ENCODE peak calls at places on chromosomes 7 and 10, in four cellular contexts. N, W, F and Q are unnamed samples.
A peak's percentile ranks its signal among the peaks of the same experiment; 100 is the strongest.

GRCh38 chr7:36265720-36266119 is 112.7 kb downstream of the EEPD1 start:
- DNase-seq in N (no peak), W (no peak), F (no peak), Q (no peak)

GRCh38 chr7:25954395-25954794 is 197.6 kb upstream of the NFE2L3 start:
- DNase-seq in N (no peak), W (no peak), F (no peak), Q (peak; percentile 85)

GRCh38 chr7:155375337-155376277 is 77.9 kb downstream of the INSIG1 start:
- DNase-seq in N (no peak), F (peak; percentile 15), W (no peak), Q (peak; percentile 51)

GRCh38 chr10:16856567-16856966 is 39.3 kb upstream of the RSU1 start:
- DNase-seq in W (no peak), N (no peak), F (no peak), Q (peak; percentile 51)

GRCh38 chr7:5282464-5283316 is at the start of gene SLC29A4:
- DNase-seq in F (peak; percentile 19), W (no peak), N (peak; percentile 45), Q (no peak)

GRCh38 chr7:53611043-53611442 is 575.6 kb downstream of the POM121L12 start:
- DNase-seq in N (no peak), F (no peak), W (no peak), Q (no peak)

GRCh38 chr10:61933857-61934559 is 32.5 kb downstream of the ARID5B start:
- DNase-seq in N (no peak), F (no peak), W (peak; percentile 42), Q (no peak)

GRCh38 chr7:156021476-156021875 is 209.2 kb upstream of the SHH start:
- DNase-seq in N (no peak), W (no peak), F (no peak), Q (no peak)

GRCh38 chr10:97683556-97684357 is 3.3 kb downstream of the AVPI1 start:
- DNase-seq in F (peak; percentile 42), W (no peak), N (peak; percentile 71), Q (peak; percentile 31)

GRCh38 chr10:91050371-91051034 is 129.6 kb upstream of the ANKRD1 start:
- DNase-seq in W (no peak), F (no peak), N (no peak), Q (peak; percentile 22)

GRCh38 chr7:88191911-88192310 is 27.9 kb downstream of the SRI start:
- DNase-seq in F (no peak), W (no peak), N (no peak), Q (no peak)

GRCh38 chr10:61733358-61733940 is 70.7 kb downstream of the CABCOCO1 start:
- DNase-seq in N (peak; percentile 71), W (peak; percentile 58), F (peak; percentile 96), Q (peak; percentile 75)

GRCh38 chr10:97332586-97333350 is 1.8 kb downstream of the FRAT2 start:
- DNase-seq in W (no peak), F (peak; percentile 75), N (peak; percentile 90), Q (peak; percentile 59)

GRCh38 chr7:92177362-92177761 is 1.6 kb downstream of the LRRD1 start:
- DNase-seq in W (no peak), F (peak; percentile 39), N (peak; percentile 38), Q (no peak)

GRCh38 chr7:56062382-56062781 is 1.7 kb upstream of the SUMF2 start:
- DNase-seq in W (no peak), N (peak; percentile 75), F (peak; percentile 69), Q (no peak)

GRCh38 chr7:234712-235553 is 42.6 kb downstream of the FAM20C start:
- DNase-seq in F (peak; percentile 45), W (no peak), N (peak; percentile 64), Q (no peak)

GRCh38 chr10:68560201-68560915 is at the start of gene TET1:
- DNase-seq in W (peak; percentile 81), F (peak; percentile 68), N (peak; percentile 57), Q (peak; percentile 96)

GRCh38 chr7:17131060-17131345 is 167.4 kb upstream of the AHR start:
- DNase-seq in W (no peak), F (no peak), N (no peak), Q (no peak)

DNA sequence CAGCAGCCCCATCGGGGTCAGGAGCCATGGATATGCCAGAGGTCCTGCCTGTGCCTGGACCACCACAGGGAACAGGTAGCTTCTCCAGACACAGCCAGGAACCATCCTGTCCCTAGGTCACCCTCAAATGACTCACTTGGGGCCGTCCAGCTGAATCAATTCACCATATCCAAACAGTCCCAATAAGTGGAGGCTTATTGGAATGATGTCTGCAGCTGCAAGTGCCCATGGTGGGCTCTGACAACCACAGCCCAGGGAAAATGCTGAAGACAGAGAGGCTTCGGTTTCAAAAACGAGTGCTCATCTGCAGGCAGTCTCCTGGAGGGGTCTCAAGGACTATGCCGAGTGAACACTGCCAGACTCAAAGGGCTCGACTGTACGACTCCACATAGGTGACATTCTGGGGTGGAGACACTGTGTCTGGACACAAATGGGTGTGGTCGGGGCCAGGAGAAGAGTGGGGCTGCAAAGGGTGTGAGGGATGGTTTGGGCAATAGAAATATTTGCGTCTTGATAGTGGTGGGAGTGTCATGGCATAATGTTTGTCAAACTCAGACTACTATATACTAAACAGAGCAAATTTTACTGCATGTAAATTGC is 204.8 kb downstream of the TNS3 start:
- DNase-seq in W (no peak), F (no peak), N (no peak), Q (no peak)
- H3F3A ChIP-seq in W (no peaks in the 10 kb centered on the region), F (no peaks in the 10 kb centered on the region), N (peaks cover 34% of the 10 kb centered on the region), Q (peaks cover 11% of the 10 kb centered on the region)

DNA sequence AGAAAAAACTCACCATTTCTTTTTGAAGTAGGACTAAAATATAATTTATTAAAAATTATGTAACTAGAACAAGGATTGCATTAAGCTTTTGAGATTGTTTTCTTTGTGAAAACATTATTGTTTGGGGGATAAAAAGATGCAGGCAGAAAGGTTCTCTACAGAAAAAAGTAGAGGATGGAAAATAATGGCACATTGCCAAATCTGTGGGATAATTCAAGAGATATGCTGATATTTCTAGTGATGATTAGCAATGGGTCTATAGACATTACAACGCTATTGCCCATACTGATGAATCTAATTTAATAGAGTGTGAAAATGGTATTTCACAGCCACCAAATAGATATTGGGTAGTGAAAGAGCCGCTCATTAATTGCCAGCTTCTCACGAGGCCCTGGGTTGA is 204.3 kb downstream of the RAPGEF5 start:
- DNase-seq in W (no peak), N (no peak), F (no peak), Q (no peak)
- H3K4me1 ChIP-seq in W (peaks cover 7% of the 10 kb centered on the region), N (peaks cover 8% of the 10 kb centered on the region), F (peaks cover 14% of the 10 kb centered on the region), Q (peaks cover 17% of the 10 kb centered on the region)

GRCh38 chr10:124064676-124065075 is 28.7 kb downstream of the CHST15 start:
- DNase-seq in N (no peak), F (no peak), W (peak; percentile 69), Q (no peak)

GRCh38 chr10:124066744-124067714 is 26.4 kb downstream of the CHST15 start:
- DNase-seq in N (no peak), W (peak; percentile 48), F (no peak), Q (peak; percentile 82)

GRCh38 chr10:124063736-124064135 is 29.7 kb downstream of the CHST15 start:
- DNase-seq in W (peak; percentile 67), F (peak; percentile 82), N (peak; percentile 44), Q (no peak)

GRCh38 chr10:124064158-124064603 is 29.2 kb downstream of the CHST15 start:
- DNase-seq in F (no peak), N (no peak), W (peak; percentile 87), Q (no peak)

DNA sequence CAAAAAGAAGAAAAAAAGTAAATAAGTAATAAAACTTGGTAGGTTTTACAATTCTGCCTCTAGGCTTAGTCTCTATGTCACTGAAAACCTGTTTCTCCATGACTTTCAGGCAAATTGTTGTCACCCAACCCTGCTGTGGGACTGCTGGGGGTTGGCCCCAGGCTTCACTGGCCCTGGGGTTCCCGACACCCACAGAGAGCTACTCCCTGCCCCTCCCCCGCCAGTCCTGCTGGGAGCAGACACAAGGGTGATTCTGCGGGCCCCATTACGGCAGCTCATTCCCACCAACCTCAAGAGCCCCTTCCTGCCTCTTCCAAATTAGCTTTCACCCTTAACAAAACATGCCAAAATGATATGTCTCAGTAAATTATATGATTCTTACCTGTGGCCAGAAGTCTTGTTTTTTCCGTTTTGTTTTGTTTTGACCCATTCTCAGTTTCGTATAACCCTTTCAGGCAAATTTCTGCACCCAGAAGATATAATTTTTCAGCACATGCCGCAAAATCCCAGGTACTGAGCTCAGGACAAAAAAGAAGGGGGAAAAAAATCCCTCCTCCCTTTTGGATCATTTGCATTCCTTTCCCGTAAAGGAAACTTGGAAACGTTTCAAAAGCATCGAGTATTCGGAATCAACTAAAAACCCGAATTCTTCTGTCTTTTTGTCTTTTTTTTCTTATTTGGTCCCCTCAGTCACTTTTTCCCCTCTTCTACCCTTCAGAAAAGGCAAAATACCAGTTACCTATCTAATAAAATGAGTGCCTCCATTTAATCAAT is 27.8 kb downstream of the CHST15 start:
- DNase-seq in F (peak; percentile 13), N (no peak), W (peak; percentile 63), Q (peak; percentile 42)
- H2AFZ ChIP-seq in F (no peak overlapping the region), N (no peak overlapping the region), W (no peak overlapping the region), Q (no peak overlapping the region)

DNA sequence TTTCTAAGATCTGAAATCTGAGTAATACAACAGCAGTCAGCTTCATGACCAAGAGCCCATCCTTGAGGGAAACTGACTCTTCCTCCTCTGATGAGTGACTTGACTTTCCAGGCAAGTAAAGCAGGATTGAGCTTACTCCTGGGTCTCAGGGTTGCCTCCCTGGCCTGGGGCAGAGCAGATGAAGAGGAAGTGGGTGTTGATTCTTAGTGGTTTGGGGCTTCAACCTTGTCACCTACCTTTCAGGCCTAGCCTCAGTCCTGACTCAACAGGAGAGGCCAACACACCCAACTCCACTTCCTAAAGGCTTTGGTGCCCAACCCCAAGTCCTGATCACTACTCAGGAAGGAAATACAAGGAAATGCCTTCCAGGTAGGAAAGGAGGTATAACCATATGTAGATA is 54.1 kb downstream of the KCNMA1 start:
- DNase-seq in N (no peak), W (no peak), F (peak; percentile 98), Q (no peak)
- H3F3A ChIP-seq in N (peaks cover 10% of the 10 kb centered on the region), W (no peaks in the 10 kb centered on the region), F (peaks cover 18% of the 10 kb centered on the region), Q (no peaks in the 10 kb centered on the region)

DNA sequence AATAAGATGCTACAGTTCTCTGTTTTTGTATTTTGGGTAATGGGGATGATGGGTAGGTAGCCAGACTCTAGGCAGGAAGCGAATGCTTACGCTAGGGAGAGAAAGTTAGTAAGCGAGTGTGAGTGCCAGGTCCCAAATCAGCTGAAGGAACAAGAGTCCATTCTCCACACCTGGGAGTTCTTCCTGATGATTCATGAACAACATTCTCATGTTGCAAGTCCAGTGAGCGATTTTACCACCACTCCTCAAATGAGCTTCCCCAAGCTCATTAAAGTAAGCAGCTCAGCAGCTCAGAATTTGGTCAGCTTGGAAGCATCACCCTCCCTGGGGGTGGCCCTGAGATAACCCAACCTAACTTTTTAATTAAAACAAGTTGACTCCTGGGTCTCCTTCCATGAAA is 27.3 kb downstream of the SH3PXD2A start:
- DNase-seq in F (peak; percentile 83), W (no peak), N (no peak), Q (no peak)
- H3K4me1 ChIP-seq in F (peaks cover 20% of the 10 kb centered on the region), W (no peaks in the 10 kb centered on the region), N (no peaks in the 10 kb centered on the region), Q (peaks cover 4% of the 10 kb centered on the region)